ENCODE peak calls at places on chromosome 19, in nine cellular contexts. N is mucosa of descending colon; E is posterior cingulate gyrus; F is GM18507; A is CD4-positive, alpha-beta T cell; P is C1 segment of cervical spinal cord; T is D721Med; X is H1; S is cardiac muscle cell. B is an unnamed sample.

GRCh38 chr19:55777528-55777927 is 8.6 kb downstream of the RFPL4AL1 start:
- DNase-seq in N (no peak), E (no peak), F (no peak), A (no peak), P (no peak), T (no peak), X (no peak), S (no peak), B (no peak)

GRCh38 chr19:6556480-6556879 is 25.7 kb downstream of the TNFSF9 start:
- DNase-seq in N (no peak), E (no peak), F (no peak), A (no peak), P (no peak), T (no peak), X (no peak), S (peak; percentile 64), B (no peak)

GRCh38 chr19:17557461-17557860 is 2.0 kb downstream of the COLGALT1 start:
- DNase-seq in N (no peak), E (no peak), F (no peak), A (no peak), P (no peak), T (no peak), X (no peak), S (no peak), B (no peak)

GRCh38 chr19:40739871-40740703 is 10.2 kb downstream of the ACTMAP start:
- DNase-seq in N (no peak), E (no peak), F (no peak), A (no peak), P (peak; percentile 60), T (no peak), X (no peak), S (no peak), B (no peak)

GRCh38 chr19:19463348-19464117 is 51.8 kb downstream of the TSSK6 start:
- DNase-seq in N (peak; percentile 55), E (no peak), F (no peak), A (no peak), P (peak; percentile 58), T (no peak), X (no peak), S (peak; percentile 68), B (peak; percentile 80)

GRCh38 chr19:6677495-6677894 is 7.5 kb upstream of the TNFSF14 start:
- DNase-seq in N (peak; percentile 41), E (no peak), F (no peak), A (no peak), P (no peak), T (no peak), X (no peak), S (no peak), B (peak; percentile 57)

GRCh38 chr19:48741222-48741999 is 1.0 kb upstream of the RASIP1 start:
- DNase-seq in N (peak; percentile 72), E (no peak), F (no peak), A (no peak), P (no peak), T (no peak), X (no peak), S (no peak), B (peak; percentile 84)

GRCh38 chr19:33298146-33298911 is 4.0 kb downstream of the CEBPA start:
- DNase-seq in N (peak; percentile 52), E (no peak), F (no peak), A (no peak), P (peak; percentile 30), T (no peak), X (no peak), S (no peak), B (peak; percentile 58)

GRCh38 chr19:42872608-42873007 is 6.9 kb downstream of the PSG1 start:
- DNase-seq in N (no peak), E (no peak), F (no peak), A (no peak), P (no peak), T (no peak), X (no peak), S (no peak), B (no peak)

GRCh38 chr19:34555447-34555846 is 73.9 kb downstream of the WTIP start:
- DNase-seq in N (no peak), E (no peak), F (no peak), A (no peak), P (no peak), T (no peak), X (no peak), S (peak; percentile 3), B (no peak)

GRCh38 chr19:58181902-58182576 is 822 bp upstream of the ZNF274 start:
- DNase-seq in N (no peak), E (no peak), F (no peak), A (peak; percentile 58), P (no peak), T (no peak), X (no peak), S (peak; percentile 55), B (no peak)

GRCh38 chr19:3459322-3459881 is 20.9 kb downstream of the SMIM24 start:
- DNase-seq in N (peak; percentile 72), E (peak; percentile 34), F (no peak), A (no peak), P (peak; percentile 82), T (no peak), X (no peak), S (peak; percentile 96), B (peak; percentile 94)

GRCh38 chr19:19420570-19421301 is 15.3 kb downstream of the GATAD2A start:
- DNase-seq in N (no peak), E (no peak), F (no peak), A (no peak), P (no peak), T (no peak), X (no peak), S (no peak), B (peak; percentile 51)

GRCh38 chr19:41993612-41994483 is at the start of gene ATP1A3:
- DNase-seq in N (no peak), E (peak; percentile 68), F (peak; percentile 75), A (peak; percentile 62), P (peak; percentile 20), T (peak; percentile 93), X (no peak), S (peak; percentile 60), B (no peak)

GRCh38 chr19:39166571-39167391 is 30.0 kb upstream of the NCCRP1 start:
- DNase-seq in N (peak; percentile 90), E (no peak), F (no peak), A (no peak), P (no peak), T (no peak), X (no peak), S (no peak), B (peak; percentile 95)

GRCh38 chr19:13843104-13843921 is 33.6 kb upstream of the NANOS3 start:
- DNase-seq in N (peak; percentile 87), E (no peak), F (no peak), A (no peak), P (peak; percentile 78), T (no peak), X (no peak), S (peak; percentile 74), B (peak; percentile 94)

GRCh38 chr19:43957891-43958290 is 6.9 kb downstream of the ZNF221 start:
- DNase-seq in N (no peak), E (no peak), F (no peak), A (no peak), P (no peak), T (no peak), X (no peak), S (peak; percentile 15), B (no peak)

GRCh38 chr19:41328818-41329220 is 18.8 kb downstream of the CCDC97 start:
- DNase-seq in N (no peak), E (no peak), F (no peak), A (no peak), P (peak; percentile 26), T (no peak), X (no peak), S (no peak), B (no peak)

GRCh38 chr19:49104229-49104864 is 9.8 kb upstream of the LIN7B start:
- DNase-seq in N (no peak), E (no peak), F (no peak), A (no peak), P (no peak), T (no peak), X (no peak), S (no peak), B (no peak)